ENCODE peak calls at places on chromosomes 2 and 18, in six cellular contexts. H is breast epithelium, W is fibroblast of pulmonary artery, N is dorsolateral prefrontal cortex, M is heart right ventricle, X is HFF-Myc. B is an unnamed sample.

GRCh38 chr2:165627463-165627862 is 158.0 kb downstream of the CSRNP3 start:
- DNase-seq in H (no peak), W (peak), N (no peak), M (no peak), X (peak), B (no peak)

GRCh38 chr2:162710282-162710891 is 128.2 kb downstream of the KCNH7 start:
- DNase-seq in H (no peak), W (no peak), N (no peak), M (no peak), X (no peak), B (no peak)

GRCh38 chr2:88003074-88003755 is 13.1 kb downstream of the RNU2-63P start:
- DNase-seq in H (no peak), W (peak), N (no peak), M (peak), X (no peak), B (no peak)

GRCh38 chr18:56992777-56993176 is 154.1 kb upstream of the BOD1L2 start:
- DNase-seq in H (no peak), W (no peak), N (no peak), M (no peak), X (no peak), B (no peak)

GRCh38 chr18:28176933-28177827 is at the start of gene CDH2:
- DNase-seq in H (no peak), W (peak), N (peak), M (peak), X (peak), B (no peak)

GRCh38 chr2:136126021-136126420 is 8.1 kb upstream of the CXCR4 start:
- DNase-seq in H (no peak), W (no peak), N (no peak), M (no peak), X (no peak), B (no peak)

GRCh38 chr2:105789745-105790466 is 45.2 kb downstream of the NCK2 start:
- DNase-seq in H (no peak), W (peak), N (no peak), M (no peak), X (no peak), B (peak)

GRCh38 chr2:142824756-142825155 is 52.7 kb upstream of the KYNU start:
- DNase-seq in H (no peak), W (no peak), N (no peak), M (no peak), X (no peak), B (no peak)

GRCh38 chr2:208213508-208214120 is 23.8 kb upstream of the C2orf80 start:
- DNase-seq in H (no peak), W (no peak), N (no peak), M (no peak), X (no peak), B (no peak)

GRCh38 chr2:96091711-96092579 is 24.4 kb downstream of the ADRA2B start:
- DNase-seq in H (peak), W (no peak), N (no peak), M (no peak), X (no peak), B (no peak)

GRCh38 chr2:8310557-8311455 is 371.1 kb upstream of the ID2 start:
- DNase-seq in H (no peak), W (no peak), N (no peak), M (no peak), X (no peak), B (peak)

GRCh38 chr18:45517181-45517741 is 98.0 kb upstream of the SLC14A2 start:
- DNase-seq in H (no peak), W (no peak), N (no peak), M (peak), X (no peak), B (no peak)

GRCh38 chr2:41935004-41935401 is 112.8 kb upstream of the PKDCC start:
- DNase-seq in H (no peak), W (no peak), N (no peak), M (no peak), X (no peak), B (no peak)

GRCh38 chr2:43057742-43058706 is 168.4 kb downstream of the ZFP36L2 start:
- DNase-seq in H (no peak), W (no peak), N (peak), M (no peak), X (no peak), B (no peak)

GRCh38 chr2:174337337-174338154 is 2.8 kb downstream of the SP9 start:
- DNase-seq in H (no peak), W (no peak), N (no peak), M (no peak), X (no peak), B (no peak)

GRCh38 chr2:97095661-97096060 is 979 bp upstream of the FAHD2B start:
- DNase-seq in H (no peak), W (no peak), N (no peak), M (no peak), X (no peak), B (no peak)

GRCh38 chr2:66030553-66030952 is 404.4 kb upstream of the MEIS1 start:
- DNase-seq in H (no peak), W (no peak), N (no peak), M (no peak), X (no peak), B (no peak)

GRCh38 chr2:2763351-2763997 is 432.4 kb upstream of the MYT1L start:
- DNase-seq in H (peak), W (no peak), N (no peak), M (no peak), X (no peak), B (no peak)

GRCh38 chr2:134721596-134721995 is 2.8 kb upstream of the TMEM163 start:
- DNase-seq in H (no peak), W (no peak), N (no peak), M (no peak), X (no peak), B (no peak)

GRCh38 chr2:205848601-205849000 is 166.3 kb downstream of the NRP2 start:
- DNase-seq in H (no peak), W (peak), N (no peak), M (no peak), X (no peak), B (no peak)

GRCh38 chr2:144681389-144681788 is 161.5 kb upstream of the ZEB2 start:
- DNase-seq in H (no peak), W (no peak), N (no peak), M (no peak), X (no peak), B (no peak)

GRCh38 chr18:61852496-61852895 is 40.3 kb downstream of the RNF152 start:
- DNase-seq in H (no peak), W (no peak), N (no peak), M (no peak), X (no peak), B (no peak)

GRCh38 chr18:56563568-56563967 is 74.8 kb downstream of the TXNL1 start:
- DNase-seq in H (no peak), W (no peak), N (no peak), M (no peak), X (no peak), B (peak)

GRCh38 chr2:178177066-178177679 is 17.1 kb upstream of the OSBPL6 start:
- DNase-seq in H (no peak), W (peak), N (no peak), M (no peak), X (no peak), B (no peak)

GRCh38 chr2:178194600-178195389 is 483 bp downstream of the OSBPL6 start:
- DNase-seq in H (no peak), W (peak), N (peak), M (peak), X (no peak), B (peak)

GRCh38 chr18:335741-336140 is 67.9 kb upstream of the THOC1 start:
- DNase-seq in H (no peak), W (no peak), N (no peak), M (no peak), X (no peak), B (no peak)

GRCh38 chr2:121160366-121160765 is 124.6 kb downstream of the TFCP2L1 start:
- DNase-seq in H (no peak), W (no peak), N (no peak), M (no peak), X (no peak), B (no peak)

GRCh38 chr18:70158992-70159717 is 46.3 kb downstream of the RTTN start:
- DNase-seq in H (no peak), W (no peak), N (no peak), M (no peak), X (no peak), B (peak)

GRCh38 chr2:28982381-28982950 is 1.4 kb downstream of the TOGARAM2 start:
- DNase-seq in H (no peak), W (no peak), N (no peak), M (no peak), X (no peak), B (no peak)

GRCh38 chr2:205482399-205483065 is 199.8 kb upstream of the NRP2 start:
- DNase-seq in H (no peak), W (peak), N (no peak), M (peak), X (no peak), B (no peak)

GRCh38 chr2:224145751-224146355 is 106.8 kb upstream of the SERPINE2 start:
- DNase-seq in H (no peak), W (peak), N (no peak), M (no peak), X (peak), B (no peak)

GRCh38 chr2:104052341-104052740 is 801.6 kb upstream of the POU3F3 start:
- DNase-seq in H (no peak), W (no peak), N (no peak), M (no peak), X (no peak), B (no peak)

GRCh38 chr2:74441690-74442482 is at the start of gene RTKN:
- DNase-seq in H (peak), W (no peak), N (peak), M (peak), X (no peak), B (no peak)

GRCh38 chr2:46778516-46778915 is 137.1 kb downstream of the MCFD2 start:
- DNase-seq in H (no peak), W (no peak), N (peak), M (peak), X (no peak), B (no peak)

GRCh38 chr2:84963692-84964405 is 7.1 kb upstream of the KCMF1 start:
- DNase-seq in H (no peak), W (peak), N (no peak), M (no peak), X (no peak), B (no peak)

GRCh38 chr2:204260162-204260877 is 285.0 kb upstream of the PARD3B start:
- DNase-seq in H (peak), W (peak), N (peak), M (peak), X (peak), B (peak)

GRCh38 chr2:62197017-62197586 is 1.2 kb downstream of the B3GNT2 start:
- DNase-seq in H (no peak), W (no peak), N (no peak), M (peak), X (no peak), B (peak)

GRCh38 chr2:28387082-28387960 is 5.3 kb upstream of the FOSL2 start:
- DNase-seq in H (no peak), W (peak), N (no peak), M (no peak), X (no peak), B (no peak)

GRCh38 chr2:197889041-197889440 is 84.6 kb downstream of the PLCL1 start:
- DNase-seq in H (no peak), W (peak), N (no peak), M (no peak), X (no peak), B (peak)

GRCh38 chr18:8946046-8946838 is 156.3 kb upstream of the NDUFV2 start:
- DNase-seq in H (no peak), W (peak), N (no peak), M (no peak), X (peak), B (no peak)

GRCh38 chr2:114537777-114538176 is 95.3 kb downstream of the DPP10 start:
- DNase-seq in H (no peak), W (no peak), N (no peak), M (no peak), X (no peak), B (no peak)

GRCh38 chr2:114534051-114534727 is 91.7 kb downstream of the DPP10 start:
- DNase-seq in H (no peak), W (no peak), N (no peak), M (no peak), X (no peak), B (no peak)

GRCh38 chr2:114534728-114535084 is 92.3 kb downstream of the DPP10 start:
- DNase-seq in H (no peak), W (no peak), N (no peak), M (no peak), X (no peak), B (no peak)
- TF ChIP-seq CTCF in H (no peak), W (no peak), N (no peak), M (no peak), X (no peak), B (no peak)

GRCh38 chr2:159513745-159514144 is 102.6 kb downstream of the BAZ2B start:
- DNase-seq in H (no peak), W (no peak), N (no peak), M (no peak), X (no peak), B (no peak)
- H3K4me3 ChIP-seq in H (no peak), W (no peak), N (no peak), M (no peak), X (no peak), B (no peak)

GRCh38 chr2:118148809-118149208 is 60.5 kb downstream of the INSIG2 start:
- DNase-seq in H (no peak), W (peak), N (no peak), M (no peak), X (no peak), B (no peak)
- TF ChIP-seq CTCF in H (no peak), W (no peak), N (no peak), M (no peak), X (no peak), B (no peak)

GRCh38 chr18:24268784-24269550 is 128.7 kb downstream of the OSBPL1A start:
- DNase-seq in H (no peak), W (no peak), N (no peak), M (no peak), X (no peak), B (no peak)

GRCh38 chr18:24265502-24266064 is 126.7 kb downstream of the CABYR start:
- DNase-seq in H (no peak), W (no peak), N (no peak), M (no peak), X (no peak), B (no peak)

GRCh38 chr18:24267878-24268277 is 129.0 kb downstream of the CABYR start:
- DNase-seq in H (no peak), W (no peak), N (no peak), M (no peak), X (no peak), B (no peak)

GRCh38 chr18:24263078-24263477 is 124.2 kb downstream of the CABYR start:
- DNase-seq in H (no peak), W (no peak), N (no peak), M (no peak), X (no peak), B (no peak)

GRCh38 chr18:24266124-24266523 is 127.3 kb downstream of the CABYR start:
- DNase-seq in H (no peak), W (no peak), N (no peak), M (no peak), X (no peak), B (no peak)
- H3K4me3 ChIP-seq in H (no peak), W (no peak), N (peak), M (no peak), X (no peak), B (no peak)

DNA sequence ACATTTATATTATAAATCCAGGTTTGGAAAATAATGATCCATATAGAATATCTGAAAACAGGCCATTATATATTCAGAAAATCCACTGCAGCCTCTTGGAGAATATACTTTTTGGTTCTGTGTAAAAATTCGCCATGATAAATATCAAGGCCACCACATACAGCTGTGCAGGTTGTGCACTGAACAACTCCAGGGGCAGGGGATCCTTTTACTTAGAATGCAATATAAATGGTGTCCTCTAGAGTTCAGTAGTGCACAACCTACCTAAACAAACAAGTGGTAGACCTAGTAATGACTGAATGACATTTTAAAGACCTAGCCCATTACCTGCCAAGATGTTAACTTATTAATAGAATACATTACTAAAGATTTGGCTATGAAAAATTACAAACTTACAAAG is 22.4 kb downstream of the MOGAT1 start:
- DNase-seq in H (no peak), W (peak), N (no peak), M (no peak), X (no peak), B (peak)
- TF ChIP-seq CTCF in H (no peak), W (peak), N (no peak), M (peak), X (peak), B (peak)

DNA sequence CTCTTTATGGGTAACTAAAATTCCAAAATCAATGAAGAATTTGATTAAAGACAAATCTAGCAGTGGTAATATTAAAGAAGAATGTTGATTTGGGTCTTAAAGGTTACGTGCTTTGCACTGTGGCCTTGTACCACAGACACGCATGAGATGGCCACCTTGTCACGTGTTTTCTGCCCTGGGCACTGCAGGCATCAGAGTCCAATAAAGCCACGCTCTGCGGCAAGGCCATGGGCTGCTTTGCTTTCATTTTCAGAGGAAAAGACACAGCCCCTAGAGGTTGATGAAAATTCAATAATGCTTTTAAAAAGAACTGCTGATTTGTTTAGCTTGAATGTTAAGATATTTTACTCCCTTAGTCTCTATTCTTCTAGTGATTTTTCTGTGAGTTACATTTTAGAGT is 30.4 kb downstream of the AOX1 start:
- DNase-seq in H (no peak), W (no peak), N (no peak), M (no peak), X (no peak), B (no peak)
- H3K4me3 ChIP-seq in H (no peak), W (no peak), N (peak), M (no peak), X (no peak), B (no peak)

GRCh38 chr2:168215813-168216212 is 31.6 kb downstream of the STK39 start:
- DNase-seq in H (no peak), W (peak), N (no peak), M (no peak), X (no peak), B (no peak)
- TF ChIP-seq CTCF in H (no peak), W (no peak), N (no peak), M (no peak), X (no peak), B (no peak)

GRCh38 chr2:219629976-219630695 is 2.7 kb downstream of the SLC4A3 start:
- DNase-seq in H (no peak), W (no peak), N (no peak), M (peak), X (no peak), B (no peak)
- H3K4me3 ChIP-seq in H (no peak), W (no peak), N (no peak), M (no peak), X (no peak), B (no peak)

DNA sequence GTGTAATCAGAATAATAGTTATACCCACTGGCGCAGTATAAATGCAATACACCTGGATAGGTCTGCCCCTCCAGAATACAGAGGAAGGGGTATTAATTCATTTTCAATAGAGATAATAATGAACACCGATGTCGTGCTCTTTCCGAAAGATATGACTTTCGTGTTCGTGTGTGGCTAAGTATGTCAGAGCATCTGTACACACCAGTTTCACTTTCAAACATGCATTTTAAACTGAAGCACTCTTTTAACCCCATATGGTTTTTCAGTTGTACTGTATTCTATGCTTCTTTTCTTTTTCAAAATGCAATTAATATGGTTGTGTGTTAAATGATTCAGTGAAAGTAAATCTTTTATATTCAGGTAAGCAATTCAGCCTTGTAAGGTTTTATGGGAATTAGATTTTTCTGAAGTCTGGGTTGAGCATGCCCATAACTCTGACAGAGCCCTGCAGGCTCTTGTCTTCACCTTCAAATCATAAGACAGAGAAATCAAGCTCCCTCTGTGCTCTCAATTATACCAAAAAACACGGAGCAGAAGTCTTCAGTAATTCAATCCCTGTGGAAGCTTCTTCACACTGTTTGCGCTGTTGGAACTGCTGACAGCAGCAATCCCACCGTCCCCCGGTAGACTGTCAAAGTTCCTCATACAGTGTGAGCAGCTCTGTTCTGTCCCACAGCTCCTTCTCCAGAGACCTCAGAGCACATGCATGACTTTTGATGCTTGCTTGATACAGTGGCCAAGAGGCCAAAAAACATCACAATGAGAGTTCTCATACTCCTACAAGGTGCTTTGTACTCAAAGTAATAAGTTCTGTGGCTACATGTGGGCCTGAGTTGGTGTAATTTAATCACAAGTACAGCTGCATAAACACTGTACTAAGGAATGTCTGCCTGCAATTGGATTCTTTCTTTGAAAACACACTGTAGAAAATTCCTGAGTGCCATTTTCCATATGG is 186.9 kb downstream of the ZNF521 start:
- DNase-seq in H (no peak), W (peak), N (no peak), M (no peak), X (peak), B (peak)
- TF ChIP-seq CTCF in H (no peak), W (peak), N (no peak), M (no peak), X (no peak), B (no peak)

GRCh38 chr2:181680937-181681811 is 857 bp upstream of the NEUROD1 start:
- DNase-seq in H (no peak), W (no peak), N (peak), M (no peak), X (no peak), B (no peak)
- H3K4me3 ChIP-seq in H (no peak), W (no peak), N (peak), M (no peak), X (peak), B (peak)